ENCODE peak calls at places on chromosomes 1 and 21, in eight cellular contexts. One of them, this sample, is unnamed.

GRCh38 chr1:20787775-20788488 is 825 bp upstream of the HP1BP3 start:
- DNase-seq in foreskin fibroblast: peak; percentile 69
- DNase-seq in CD8-positive, alpha-beta T cell: no peak
- DNase-seq in choroid plexus epithelial cell: peak; percentile 71
- DNase-seq in upper lobe of right lung: no peak
- DNase-seq in fibroblast of villous mesenchyme: peak; percentile 83
- DNase-seq in SJSA1: no peak
- DNase-seq in upper lobe of left lung: peak; percentile 30
- DNase-seq in this sample: peak; percentile 37

GRCh38 chr21:43602277-43603229 is 56.7 kb downstream of the HSF2BP start:
- DNase-seq in fibroblast of villous mesenchyme: no peak
- DNase-seq in CD8-positive, alpha-beta T cell: no peak
- DNase-seq in upper lobe of right lung: no peak
- DNase-seq in foreskin fibroblast: no peak
- DNase-seq in SJSA1: no peak
- DNase-seq in upper lobe of left lung: no peak
- DNase-seq in choroid plexus epithelial cell: no peak
- DNase-seq in this sample: no peak

GRCh38 chr1:225747566-225747965 is 30.1 kb upstream of the SRP9 start:
- DNase-seq in fibroblast of villous mesenchyme: peak; percentile 32
- DNase-seq in SJSA1: no peak
- DNase-seq in upper lobe of right lung: no peak
- DNase-seq in upper lobe of left lung: no peak
- DNase-seq in choroid plexus epithelial cell: peak; percentile 46
- DNase-seq in foreskin fibroblast: no peak
- DNase-seq in CD8-positive, alpha-beta T cell: no peak
- DNase-seq in this sample: no peak

GRCh38 chr21:27526451-27526850 is 559.6 kb upstream of the ADAMTS5 start:
- DNase-seq in foreskin fibroblast: no peak
- DNase-seq in CD8-positive, alpha-beta T cell: no peak
- DNase-seq in fibroblast of villous mesenchyme: no peak
- DNase-seq in upper lobe of right lung: no peak
- DNase-seq in SJSA1: no peak
- DNase-seq in choroid plexus epithelial cell: peak; percentile 33
- DNase-seq in upper lobe of left lung: no peak
- DNase-seq in this sample: no peak

GRCh38 chr1:228194436-228194835 is 13.4 kb upstream of the OBSCN start:
- DNase-seq in SJSA1: peak; percentile 22
- DNase-seq in choroid plexus epithelial cell: no peak
- DNase-seq in upper lobe of left lung: no peak
- DNase-seq in foreskin fibroblast: no peak
- DNase-seq in upper lobe of right lung: no peak
- DNase-seq in fibroblast of villous mesenchyme: no peak
- DNase-seq in CD8-positive, alpha-beta T cell: no peak
- DNase-seq in this sample: no peak

GRCh38 chr1:224080082-224080774 is 33.7 kb upstream of the FBXO28 start:
- DNase-seq in foreskin fibroblast: peak; percentile 73
- DNase-seq in CD8-positive, alpha-beta T cell: no peak
- DNase-seq in SJSA1: peak; percentile 46
- DNase-seq in choroid plexus epithelial cell: peak; percentile 26
- DNase-seq in upper lobe of left lung: no peak
- DNase-seq in upper lobe of right lung: no peak
- DNase-seq in fibroblast of villous mesenchyme: peak; percentile 19
- DNase-seq in this sample: no peak

GRCh38 chr1:185512442-185512841 is 195.4 kb upstream of the IVNS1ABP start:
- DNase-seq in upper lobe of left lung: no peak
- DNase-seq in SJSA1: no peak
- DNase-seq in foreskin fibroblast: no peak
- DNase-seq in fibroblast of villous mesenchyme: no peak
- DNase-seq in choroid plexus epithelial cell: no peak
- DNase-seq in upper lobe of right lung: no peak
- DNase-seq in CD8-positive, alpha-beta T cell: no peak
- DNase-seq in this sample: no peak

GRCh38 chr1:215606564-215607168 is 39.6 kb downstream of the KCTD3 start:
- DNase-seq in upper lobe of left lung: no peak
- DNase-seq in choroid plexus epithelial cell: peak; percentile 48
- DNase-seq in SJSA1: no peak
- DNase-seq in upper lobe of right lung: no peak
- DNase-seq in foreskin fibroblast: no peak
- DNase-seq in fibroblast of villous mesenchyme: peak; percentile 21
- DNase-seq in CD8-positive, alpha-beta T cell: no peak
- DNase-seq in this sample: no peak

GRCh38 chr1:201530741-201531521 is 8.0 kb upstream of the NAV1 start:
- DNase-seq in foreskin fibroblast: peak; percentile 82
- DNase-seq in upper lobe of right lung: peak; percentile 77
- DNase-seq in upper lobe of left lung: peak; percentile 68
- DNase-seq in fibroblast of villous mesenchyme: peak; percentile 86
- DNase-seq in choroid plexus epithelial cell: peak; percentile 91
- DNase-seq in SJSA1: peak; percentile 81
- DNase-seq in CD8-positive, alpha-beta T cell: no peak
- DNase-seq in this sample: no peak

GRCh38 chr1:11878891-11879190 is 20.1 kb upstream of the NPPB start:
- DNase-seq in upper lobe of right lung: no peak
- DNase-seq in SJSA1: no peak
- DNase-seq in CD8-positive, alpha-beta T cell: no peak
- DNase-seq in foreskin fibroblast: no peak
- DNase-seq in upper lobe of left lung: no peak
- DNase-seq in choroid plexus epithelial cell: no peak
- DNase-seq in fibroblast of villous mesenchyme: no peak
- DNase-seq in this sample: no peak

GRCh38 chr1:56478734-56479133 is 100.6 kb downstream of the PLPP3 start:
- DNase-seq in fibroblast of villous mesenchyme: no peak
- DNase-seq in upper lobe of left lung: no peak
- DNase-seq in choroid plexus epithelial cell: no peak
- DNase-seq in foreskin fibroblast: no peak
- DNase-seq in SJSA1: no peak
- DNase-seq in upper lobe of right lung: no peak
- DNase-seq in CD8-positive, alpha-beta T cell: no peak
- DNase-seq in this sample: no peak

GRCh38 chr1:29513357-29513756 is 277.0 kb downstream of the PTPRU start:
- DNase-seq in fibroblast of villous mesenchyme: peak; percentile 59
- DNase-seq in upper lobe of right lung: no peak
- DNase-seq in CD8-positive, alpha-beta T cell: no peak
- DNase-seq in choroid plexus epithelial cell: peak; percentile 75
- DNase-seq in SJSA1: peak; percentile 54
- DNase-seq in foreskin fibroblast: peak; percentile 33
- DNase-seq in upper lobe of left lung: peak; percentile 55
- DNase-seq in this sample: peak; percentile 20

GRCh38 chr1:208601569-208601968 is 357.4 kb upstream of the PLXNA2 start:
- DNase-seq in choroid plexus epithelial cell: peak; percentile 12
- DNase-seq in CD8-positive, alpha-beta T cell: no peak
- DNase-seq in foreskin fibroblast: no peak
- DNase-seq in upper lobe of right lung: no peak
- DNase-seq in fibroblast of villous mesenchyme: no peak
- DNase-seq in SJSA1: no peak
- DNase-seq in upper lobe of left lung: no peak
- DNase-seq in this sample: no peak

GRCh38 chr1:91529856-91530255 is 29.2 kb downstream of the CDC7 start:
- DNase-seq in SJSA1: no peak
- DNase-seq in upper lobe of left lung: peak; percentile 27
- DNase-seq in upper lobe of right lung: no peak
- DNase-seq in fibroblast of villous mesenchyme: peak; percentile 66
- DNase-seq in foreskin fibroblast: no peak
- DNase-seq in choroid plexus epithelial cell: peak; percentile 84
- DNase-seq in CD8-positive, alpha-beta T cell: no peak
- DNase-seq in this sample: no peak

GRCh38 chr1:206117151-206117948 is at the start of gene AVPR1B:
- DNase-seq in fibroblast of villous mesenchyme: peak; percentile 18
- DNase-seq in SJSA1: no peak
- DNase-seq in choroid plexus epithelial cell: peak; percentile 32
- DNase-seq in CD8-positive, alpha-beta T cell: no peak
- DNase-seq in foreskin fibroblast: peak; percentile 16
- DNase-seq in upper lobe of left lung: peak; percentile 31
- DNase-seq in upper lobe of right lung: peak; percentile 71
- DNase-seq in this sample: no peak

GRCh38 chr1:240004086-240004749 is 87.5 kb upstream of the FMN2 start:
- DNase-seq in upper lobe of right lung: no peak
- DNase-seq in choroid plexus epithelial cell: peak; percentile 17
- DNase-seq in fibroblast of villous mesenchyme: no peak
- DNase-seq in foreskin fibroblast: no peak
- DNase-seq in CD8-positive, alpha-beta T cell: no peak
- DNase-seq in upper lobe of left lung: no peak
- DNase-seq in SJSA1: no peak
- DNase-seq in this sample: no peak

GRCh38 chr1:37795340-37796110 is 1.9 kb downstream of the MANEAL start:
- DNase-seq in choroid plexus epithelial cell: peak; percentile 65
- DNase-seq in upper lobe of right lung: peak; percentile 77
- DNase-seq in CD8-positive, alpha-beta T cell: no peak
- DNase-seq in SJSA1: no peak
- DNase-seq in foreskin fibroblast: no peak
- DNase-seq in upper lobe of left lung: peak; percentile 44
- DNase-seq in fibroblast of villous mesenchyme: peak; percentile 59
- DNase-seq in this sample: no peak
- H3K4me3 ChIP-seq in choroid plexus epithelial cell: no peak overlapping the region
- H3K4me3 ChIP-seq in upper lobe of right lung: no peak overlapping the region
- H3K4me3 ChIP-seq in CD8-positive, alpha-beta T cell: no peak overlapping the region
- H3K4me3 ChIP-seq in SJSA1: no peak overlapping the region
- H3K4me3 ChIP-seq in foreskin fibroblast: no peak overlapping the region
- H3K4me3 ChIP-seq in upper lobe of left lung: no peak overlapping the region
- H3K4me3 ChIP-seq in fibroblast of villous mesenchyme: no peak overlapping the region
- H3K4me3 ChIP-seq in this sample: no peak overlapping the region

GRCh38 chr21:36297938-36298572 is 21.9 kb upstream of the MORC3 start:
- DNase-seq in upper lobe of left lung: peak; percentile 83
- DNase-seq in CD8-positive, alpha-beta T cell: peak; percentile 82
- DNase-seq in choroid plexus epithelial cell: peak; percentile 25
- DNase-seq in upper lobe of right lung: peak; percentile 52
- DNase-seq in fibroblast of villous mesenchyme: peak; percentile 77
- DNase-seq in foreskin fibroblast: no peak
- DNase-seq in SJSA1: no peak
- DNase-seq in this sample: no peak
- H3K4me3 ChIP-seq in upper lobe of left lung: no peak overlapping the region
- H3K4me3 ChIP-seq in CD8-positive, alpha-beta T cell: peak overlapping the region; percentile 47
- H3K4me3 ChIP-seq in choroid plexus epithelial cell: no peak overlapping the region
- H3K4me3 ChIP-seq in upper lobe of right lung: peak overlapping the region; percentile 33
- H3K4me3 ChIP-seq in fibroblast of villous mesenchyme: peak overlapping the region; percentile 1
- H3K4me3 ChIP-seq in foreskin fibroblast: no peak overlapping the region
- H3K4me3 ChIP-seq in SJSA1: no peak overlapping the region
- H3K4me3 ChIP-seq in this sample: no peak overlapping the region

DNA sequence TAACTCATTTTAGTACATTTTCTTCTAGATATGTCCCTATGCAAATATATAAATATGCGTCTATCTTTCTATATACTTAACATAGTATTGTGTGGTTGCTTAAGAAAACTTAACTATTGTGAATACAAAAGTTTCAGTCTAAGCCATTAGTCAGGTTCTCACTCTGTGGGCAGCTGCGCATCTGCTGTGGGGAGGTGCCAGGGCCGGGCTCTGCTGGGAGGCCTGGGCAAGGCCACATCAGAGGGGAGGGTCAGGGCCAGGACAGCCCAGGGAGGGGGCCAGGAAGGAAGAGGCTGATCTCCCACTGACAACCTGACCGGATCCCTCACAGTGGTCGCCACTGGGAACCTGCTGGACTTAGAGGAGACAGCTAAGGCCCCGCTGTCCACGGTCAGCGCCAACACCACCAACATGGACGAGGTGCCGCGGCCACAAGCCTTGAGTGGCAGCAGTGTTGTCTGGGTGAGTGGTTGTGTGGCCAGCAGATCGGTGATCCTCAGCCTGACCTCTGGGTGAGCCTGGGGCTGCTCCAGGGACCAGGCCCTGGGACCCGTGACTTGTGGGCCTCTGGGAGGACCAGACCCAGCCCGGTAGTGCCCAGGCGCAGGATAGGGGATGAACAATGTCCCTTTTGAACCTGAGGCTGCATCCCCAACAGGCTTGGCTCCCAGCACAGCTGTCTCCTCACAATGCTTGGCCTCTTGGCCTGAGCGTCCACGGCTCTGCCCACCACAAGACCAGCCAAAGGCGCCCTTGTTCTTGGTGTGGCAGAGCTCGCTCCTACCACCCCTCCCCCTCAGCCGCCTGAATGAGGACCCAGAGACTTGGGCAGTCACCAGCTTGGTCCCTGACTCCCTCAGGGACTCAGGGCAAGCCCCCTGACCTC is 20.2 kb downstream of the LDLRAP1 start:
- DNase-seq in foreskin fibroblast: no peak
- DNase-seq in choroid plexus epithelial cell: no peak
- DNase-seq in CD8-positive, alpha-beta T cell: no peak
- DNase-seq in fibroblast of villous mesenchyme: no peak
- DNase-seq in upper lobe of right lung: peak; percentile 47
- DNase-seq in upper lobe of left lung: no peak
- DNase-seq in SJSA1: no peak
- DNase-seq in this sample: no peak
- H3K4me3 ChIP-seq in foreskin fibroblast: no peak overlapping the region
- H3K4me3 ChIP-seq in choroid plexus epithelial cell: no peak overlapping the region
- H3K4me3 ChIP-seq in CD8-positive, alpha-beta T cell: peak overlapping the region; percentile 85
- H3K4me3 ChIP-seq in fibroblast of villous mesenchyme: no peak overlapping the region
- H3K4me3 ChIP-seq in upper lobe of right lung: peak overlapping the region; percentile 13
- H3K4me3 ChIP-seq in upper lobe of left lung: no peak overlapping the region
- H3K4me3 ChIP-seq in SJSA1: no peak overlapping the region
- H3K4me3 ChIP-seq in this sample: no peak overlapping the region

GRCh38 chr1:9651565-9652378 is at the start of gene PIK3CD:
- DNase-seq in foreskin fibroblast: peak; percentile 24
- DNase-seq in fibroblast of villous mesenchyme: peak; percentile 34
- DNase-seq in SJSA1: no peak
- DNase-seq in upper lobe of right lung: peak; percentile 74
- DNase-seq in CD8-positive, alpha-beta T cell: peak; percentile 61
- DNase-seq in upper lobe of left lung: no peak
- DNase-seq in choroid plexus epithelial cell: peak; percentile 54
- DNase-seq in this sample: no peak

GRCh38 chr1:9653783-9654517 is 2.4 kb downstream of the PIK3CD start:
- DNase-seq in SJSA1: no peak
- DNase-seq in upper lobe of right lung: no peak
- DNase-seq in CD8-positive, alpha-beta T cell: no peak
- DNase-seq in upper lobe of left lung: no peak
- DNase-seq in choroid plexus epithelial cell: no peak
- DNase-seq in fibroblast of villous mesenchyme: no peak
- DNase-seq in foreskin fibroblast: no peak
- DNase-seq in this sample: no peak

GRCh38 chr1:9655127-9655723 is 3.7 kb downstream of the PIK3CD start:
- DNase-seq in fibroblast of villous mesenchyme: no peak
- DNase-seq in choroid plexus epithelial cell: no peak
- DNase-seq in foreskin fibroblast: no peak
- DNase-seq in CD8-positive, alpha-beta T cell: peak; percentile 64
- DNase-seq in SJSA1: no peak
- DNase-seq in upper lobe of left lung: no peak
- DNase-seq in upper lobe of right lung: no peak
- DNase-seq in this sample: no peak

GRCh38 chr1:9652379-9653194 is 1.1 kb downstream of the PIK3CD start:
- DNase-seq in upper lobe of right lung: peak; percentile 76
- DNase-seq in SJSA1: no peak
- DNase-seq in CD8-positive, alpha-beta T cell: peak; percentile 82
- DNase-seq in upper lobe of left lung: no peak
- DNase-seq in choroid plexus epithelial cell: peak; percentile 31
- DNase-seq in foreskin fibroblast: no peak
- DNase-seq in fibroblast of villous mesenchyme: peak; percentile 10
- DNase-seq in this sample: no peak

DNA sequence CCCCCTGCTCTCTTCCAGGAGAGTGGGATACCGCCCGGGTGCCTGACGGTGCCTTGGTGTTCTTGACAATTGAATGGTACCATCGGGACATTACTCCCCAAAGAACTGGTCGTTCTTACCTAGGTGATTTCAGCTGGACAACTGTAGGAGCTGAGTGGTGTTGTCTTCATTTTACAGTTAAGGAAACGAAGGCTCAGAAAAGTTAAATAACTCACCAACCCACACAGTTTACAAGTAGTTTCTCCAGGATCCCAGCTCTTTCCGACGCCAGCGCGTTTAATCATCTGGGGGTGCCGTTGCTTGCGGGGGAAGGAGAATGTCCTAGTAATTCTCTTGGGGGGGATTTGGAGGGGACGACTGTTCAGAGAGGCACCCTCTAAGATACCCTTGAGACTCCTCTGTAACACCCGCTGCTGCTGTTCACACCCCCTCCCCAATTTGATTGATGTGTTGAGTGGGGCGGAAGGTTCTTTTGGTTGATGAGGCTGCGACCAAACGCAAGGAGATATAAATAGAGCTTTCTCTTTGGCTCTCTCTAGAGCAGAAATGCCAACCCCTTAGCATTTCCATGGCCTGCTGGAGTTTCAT is 1.8 kb downstream of the PIK3CD start:
- DNase-seq in upper lobe of right lung: no peak
- DNase-seq in choroid plexus epithelial cell: no peak
- DNase-seq in upper lobe of left lung: no peak
- DNase-seq in SJSA1: no peak
- DNase-seq in fibroblast of villous mesenchyme: no peak
- DNase-seq in CD8-positive, alpha-beta T cell: peak; percentile 35
- DNase-seq in foreskin fibroblast: no peak
- DNase-seq in this sample: no peak
- H3K4me3 ChIP-seq in upper lobe of right lung: peak overlapping the region; percentile 55
- H3K4me3 ChIP-seq in choroid plexus epithelial cell: no peak overlapping the region
- H3K4me3 ChIP-seq in upper lobe of left lung: no peak overlapping the region
- H3K4me3 ChIP-seq in SJSA1: no peak overlapping the region
- H3K4me3 ChIP-seq in fibroblast of villous mesenchyme: no peak overlapping the region
- H3K4me3 ChIP-seq in CD8-positive, alpha-beta T cell: peak overlapping the region; percentile 86
- H3K4me3 ChIP-seq in foreskin fibroblast: no peak overlapping the region
- H3K4me3 ChIP-seq in this sample: no peak overlapping the region